ENCODE peak calls at places on chromosomes 4 and X, in four cellular contexts. One of them, this sample, is unnamed.

GRCh38 chr4:13349096-13349495 is 135.0 kb downstream of the RAB28 start:
- DNase-seq in GM23248: peak
- DNase-seq in SK-N-SH: no peak
- DNase-seq in PC-3: no peak
- DNase-seq in this sample: peak

GRCh38 chr4:83618431-83618830 is 82.5 kb downstream of the GPAT3 start:
- DNase-seq in GM23248: peak
- DNase-seq in SK-N-SH: no peak
- DNase-seq in PC-3: peak
- DNase-seq in this sample: peak

GRCh38 chrX:138723301-138723700 is 11.8 kb upstream of the FGF13 start:
- DNase-seq in GM23248: peak
- DNase-seq in SK-N-SH: no peak
- DNase-seq in PC-3: no peak
- DNase-seq in this sample: no peak

GRCh38 chrX:107102980-107103379 is 15.6 kb downstream of the RBM41 start:
- DNase-seq in GM23248: peak
- DNase-seq in SK-N-SH: no peak
- DNase-seq in PC-3: peak
- DNase-seq in this sample: no peak

GRCh38 chrX:50635162-50635561 is 164.5 kb upstream of the DGKK start:
- DNase-seq in GM23248: no peak
- DNase-seq in SK-N-SH: no peak
- DNase-seq in PC-3: no peak
- DNase-seq in this sample: no peak

GRCh38 chrX:97267916-97268680 is 384.4 kb downstream of the RPA4 start:
- DNase-seq in GM23248: peak
- DNase-seq in SK-N-SH: no peak
- DNase-seq in PC-3: no peak
- DNase-seq in this sample: no peak

GRCh38 chrX:50877310-50877709 is 33.2 kb upstream of the BMP15 start:
- DNase-seq in GM23248: peak
- DNase-seq in SK-N-SH: no peak
- DNase-seq in PC-3: peak
- DNase-seq in this sample: no peak

GRCh38 chr4:26474551-26474950 is 15.7 kb downstream of the CCKAR start:
- DNase-seq in GM23248: no peak
- DNase-seq in SK-N-SH: no peak
- DNase-seq in PC-3: no peak
- DNase-seq in this sample: no peak

GRCh38 chrX:125288343-125288742 is 31.3 kb upstream of the TEX13C start:
- DNase-seq in GM23248: no peak
- DNase-seq in SK-N-SH: no peak
- DNase-seq in PC-3: no peak
- DNase-seq in this sample: no peak

GRCh38 chr4:85968945-85969830 is 390.7 kb downstream of the MAPK10 start:
- DNase-seq in GM23248: peak
- DNase-seq in SK-N-SH: peak
- DNase-seq in PC-3: peak
- DNase-seq in this sample: peak

GRCh38 chr4:54930226-54930625 is 195.2 kb downstream of the KDR start:
- DNase-seq in GM23248: peak
- DNase-seq in SK-N-SH: no peak
- DNase-seq in PC-3: peak
- DNase-seq in this sample: no peak

GRCh38 chr4:167021545-167022155 is 212.6 kb downstream of the SPOCK3 start:
- DNase-seq in GM23248: peak
- DNase-seq in SK-N-SH: peak
- DNase-seq in PC-3: peak
- DNase-seq in this sample: peak

GRCh38 chrX:122218666-122219065 is 965.4 kb upstream of the GRIA3 start:
- DNase-seq in GM23248: no peak
- DNase-seq in SK-N-SH: no peak
- DNase-seq in PC-3: peak
- DNase-seq in this sample: no peak

GRCh38 chr4:11548529-11549176 is 120.0 kb upstream of the HS3ST1 start:
- DNase-seq in GM23248: no peak
- DNase-seq in SK-N-SH: no peak
- DNase-seq in PC-3: peak
- DNase-seq in this sample: peak

GRCh38 chr4:118865091-118865708 is 23.5 kb upstream of the SYNPO2 start:
- DNase-seq in GM23248: peak
- DNase-seq in SK-N-SH: peak
- DNase-seq in PC-3: peak
- DNase-seq in this sample: peak

GRCh38 chr4:16597829-16598228 is 300.6 kb downstream of the LDB2 start:
- DNase-seq in GM23248: peak
- DNase-seq in SK-N-SH: no peak
- DNase-seq in PC-3: peak
- DNase-seq in this sample: peak

GRCh38 chr4:175330652-175331051 is 412.5 kb downstream of the ADAM29 start:
- DNase-seq in GM23248: peak
- DNase-seq in SK-N-SH: no peak
- DNase-seq in PC-3: peak
- DNase-seq in this sample: peak

GRCh38 chrX:153953342-153953830 is 8.9 kb upstream of the RENBP start:
- DNase-seq in GM23248: peak
- DNase-seq in SK-N-SH: peak
- DNase-seq in PC-3: peak
- DNase-seq in this sample: peak

GRCh38 chr4:105840426-105841174 is 54.7 kb upstream of the NPNT start:
- DNase-seq in GM23248: no peak
- DNase-seq in SK-N-SH: no peak
- DNase-seq in PC-3: no peak
- DNase-seq in this sample: no peak

GRCh38 chrX:42680651-42681050 is 97.3 kb downstream of the PPP1R2C start:
- DNase-seq in GM23248: no peak
- DNase-seq in SK-N-SH: no peak
- DNase-seq in PC-3: no peak
- DNase-seq in this sample: peak

DNA sequence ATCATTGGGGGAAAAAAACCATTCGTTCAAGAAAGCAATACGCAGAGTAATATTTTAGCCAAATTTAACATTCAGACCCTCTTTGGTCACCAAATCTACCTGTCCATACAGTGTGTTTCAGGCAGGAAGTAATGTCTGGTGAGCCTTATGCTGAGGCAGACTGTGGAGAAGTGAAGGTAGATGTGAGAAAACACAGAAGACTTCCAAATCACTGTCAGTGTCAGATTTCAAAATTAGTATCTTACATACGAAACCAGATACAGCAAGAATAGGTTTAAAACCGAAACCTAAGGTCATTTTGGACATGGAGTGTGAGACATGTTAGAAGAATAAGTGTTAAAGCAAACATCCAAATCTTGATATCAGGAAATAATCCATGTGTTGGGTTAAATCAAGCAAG is 664.5 kb upstream of the HTR2C start:
- DNase-seq in GM23248: no peak
- DNase-seq in SK-N-SH: no peak
- DNase-seq in PC-3: no peak
- DNase-seq in this sample: no peak
- H3K4me3 ChIP-seq in GM23248: no peak
- H3K4me3 ChIP-seq in SK-N-SH: no peak
- H3K4me3 ChIP-seq in PC-3: no peak
- H3K4me3 ChIP-seq in this sample: no peak

GRCh38 chrX:40177489-40177888 is 79.7 kb upstream of the BCOR start:
- DNase-seq in GM23248: no peak
- DNase-seq in SK-N-SH: no peak
- DNase-seq in PC-3: peak
- DNase-seq in this sample: no peak
- H3K9ac ChIP-seq in GM23248: no peak
- H3K9ac ChIP-seq in SK-N-SH: no peak
- H3K9ac ChIP-seq in PC-3: no peak
- H3K9ac ChIP-seq in this sample: peak

GRCh38 chr4:151541438-151542071 is 132.6 kb downstream of the FHIP1A start:
- DNase-seq in GM23248: peak
- DNase-seq in SK-N-SH: peak
- DNase-seq in PC-3: peak
- DNase-seq in this sample: peak
- H3K4me3 ChIP-seq in GM23248: peak
- H3K4me3 ChIP-seq in SK-N-SH: peak
- H3K4me3 ChIP-seq in PC-3: peak
- H3K4me3 ChIP-seq in this sample: peak

GRCh38 chr4:184384056-184384809 is 90.1 kb downstream of the IRF2 start:
- DNase-seq in GM23248: peak
- DNase-seq in SK-N-SH: no peak
- DNase-seq in PC-3: peak
- DNase-seq in this sample: peak
- H3K9ac ChIP-seq in GM23248: peak
- H3K9ac ChIP-seq in SK-N-SH: peak
- H3K9ac ChIP-seq in PC-3: peak
- H3K9ac ChIP-seq in this sample: peak

GRCh38 chr4:2327579-2327978 is 65.7 kb upstream of the MXD4 start:
- DNase-seq in GM23248: no peak
- DNase-seq in SK-N-SH: no peak
- DNase-seq in PC-3: no peak
- DNase-seq in this sample: no peak

GRCh38 chr4:2322801-2323200 is 60.9 kb upstream of the MXD4 start:
- DNase-seq in GM23248: no peak
- DNase-seq in SK-N-SH: no peak
- DNase-seq in PC-3: no peak
- DNase-seq in this sample: no peak

GRCh38 chr4:2321279-2322196 is 59.6 kb upstream of the MXD4 start:
- DNase-seq in GM23248: no peak
- DNase-seq in SK-N-SH: no peak
- DNase-seq in PC-3: no peak
- DNase-seq in this sample: no peak

GRCh38 chr4:2322227-2322626 is 60.3 kb upstream of the MXD4 start:
- DNase-seq in GM23248: no peak
- DNase-seq in SK-N-SH: no peak
- DNase-seq in PC-3: no peak
- DNase-seq in this sample: no peak

DNA sequence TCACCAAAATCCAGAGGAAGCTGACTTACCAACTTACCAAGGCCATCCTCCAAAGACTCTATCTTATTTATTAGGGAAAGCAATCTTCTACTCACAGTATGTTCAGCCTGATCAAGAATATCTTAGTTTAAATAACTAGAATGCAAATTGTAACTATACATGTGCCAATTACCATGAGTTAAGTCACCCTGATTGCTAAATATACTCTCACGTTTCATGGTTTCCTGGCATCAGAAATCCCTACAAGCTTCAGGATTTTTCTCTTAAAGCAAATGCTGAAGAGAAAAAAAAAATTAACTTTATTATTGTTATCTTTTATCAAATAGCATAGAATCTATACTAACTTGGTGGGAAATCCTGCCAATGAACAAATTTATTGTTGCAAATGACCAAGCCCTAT is 63.0 kb upstream of the MXD4 start:
- DNase-seq in GM23248: no peak
- DNase-seq in SK-N-SH: no peak
- DNase-seq in PC-3: no peak
- DNase-seq in this sample: no peak
- H3K4me3 ChIP-seq in GM23248: no peak
- H3K4me3 ChIP-seq in SK-N-SH: no peak
- H3K4me3 ChIP-seq in PC-3: no peak
- H3K4me3 ChIP-seq in this sample: no peak

DNA sequence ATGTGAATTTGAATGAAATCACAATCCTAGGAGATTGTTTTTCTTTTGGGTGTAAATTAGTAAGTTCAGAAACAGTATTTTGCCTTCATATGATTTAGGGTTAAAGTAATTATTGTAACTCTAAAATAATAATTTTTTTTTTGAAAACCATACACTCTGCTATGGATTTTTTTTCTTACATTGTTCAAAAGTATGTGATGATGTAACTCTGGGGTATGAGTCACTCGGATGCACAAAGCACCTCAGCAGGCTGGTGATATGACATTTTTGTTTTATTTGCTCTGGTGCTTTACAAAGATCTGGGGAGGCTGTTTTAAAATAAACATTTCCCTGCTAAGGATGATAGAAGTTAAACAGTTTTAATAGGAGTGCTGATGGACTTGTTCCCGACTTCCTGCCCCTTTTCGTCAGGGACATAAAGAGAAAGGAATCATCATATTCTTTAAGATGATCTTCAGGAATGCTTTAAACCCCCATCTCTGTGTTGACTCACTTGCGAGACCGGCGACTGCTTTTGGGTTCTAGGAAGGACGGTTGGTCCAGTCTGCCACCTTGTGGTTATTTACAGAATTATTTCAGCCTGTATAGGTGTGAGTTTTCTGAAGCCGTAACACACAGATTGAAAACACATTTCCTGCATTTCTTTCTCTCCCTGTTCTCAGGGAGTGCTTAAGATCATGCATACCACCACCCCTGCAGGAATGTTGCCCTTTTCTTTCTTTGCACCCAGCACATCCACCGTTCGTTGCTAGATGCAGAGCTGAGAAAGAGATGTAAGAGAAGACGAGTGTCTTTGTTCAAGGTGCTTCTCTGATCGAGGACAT is 72.5 kb downstream of the RAPGEF2 start:
- DNase-seq in GM23248: peak
- DNase-seq in SK-N-SH: peak
- DNase-seq in PC-3: peak
- DNase-seq in this sample: peak
- H3K9ac ChIP-seq in GM23248: peak
- H3K9ac ChIP-seq in SK-N-SH: peak
- H3K9ac ChIP-seq in PC-3: peak
- H3K9ac ChIP-seq in this sample: peak

DNA sequence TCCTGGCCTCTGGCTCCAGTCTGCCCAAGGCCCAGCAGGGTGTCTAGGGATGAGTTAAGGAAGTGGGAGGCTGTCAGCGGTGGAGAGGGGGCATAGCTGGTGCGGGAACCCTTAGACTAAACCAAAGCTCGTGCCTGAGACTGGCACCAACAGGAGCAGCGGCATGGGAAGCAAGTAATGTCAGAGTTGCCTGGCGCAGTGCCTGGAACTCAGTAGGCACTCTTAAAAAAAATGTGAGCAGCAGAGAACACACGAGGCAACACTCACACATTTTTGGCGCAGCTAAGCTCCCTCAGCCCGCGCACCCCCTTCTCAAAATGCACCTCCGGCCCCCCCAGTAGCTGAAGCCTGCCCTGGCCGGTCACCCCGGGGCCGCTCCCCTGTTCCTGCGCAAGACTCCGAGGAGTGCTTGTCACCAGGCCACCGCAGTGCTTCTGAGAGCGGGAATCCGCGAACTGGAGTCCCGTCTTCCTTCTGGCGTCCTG is 583 bp downstream of the GABRE start:
- DNase-seq in GM23248: peak
- DNase-seq in SK-N-SH: peak
- DNase-seq in PC-3: no peak
- DNase-seq in this sample: peak
- H3K4me3 ChIP-seq in GM23248: peak
- H3K4me3 ChIP-seq in SK-N-SH: peak
- H3K4me3 ChIP-seq in PC-3: no peak
- H3K4me3 ChIP-seq in this sample: peak

DNA sequence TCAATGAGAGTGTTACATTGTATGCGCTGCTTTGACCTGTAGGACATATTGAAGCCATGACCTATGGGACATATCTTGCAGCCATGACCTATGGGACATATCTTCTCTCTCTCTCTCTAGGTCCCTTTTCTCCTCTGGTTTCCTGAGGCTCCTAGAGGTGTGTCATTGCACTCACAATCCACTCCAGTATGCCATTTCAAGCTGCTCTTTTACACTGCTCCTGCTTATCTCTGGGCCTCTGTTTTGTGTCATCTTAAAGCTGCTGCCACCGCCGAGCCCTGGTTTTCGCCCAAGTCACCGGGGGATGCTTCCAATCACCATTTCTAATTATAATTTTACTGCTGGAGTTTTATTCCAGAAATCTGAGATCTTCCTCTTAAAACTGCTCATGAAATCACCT is 336.1 kb downstream of the GALNTL6 start:
- DNase-seq in GM23248: no peak
- DNase-seq in SK-N-SH: no peak
- DNase-seq in PC-3: no peak
- DNase-seq in this sample: no peak
- H3K9ac ChIP-seq in GM23248: no peak
- H3K9ac ChIP-seq in SK-N-SH: no peak
- H3K9ac ChIP-seq in PC-3: no peak
- H3K9ac ChIP-seq in this sample: no peak

This sample was measured in mesenchymal stem cell.